ENCODE peak calls at places on chromosomes 1 and 21, in nine cellular contexts. J is upper lobe of left lung, I is fibroblast of lung, B is PC-3, Y is stomach, O is IMR-90, U is OCI-LY7, F is upper lobe of right lung, X is suprapubic skin. V is an unnamed sample. For H3K4me1, the result is how much of the 10 kb centered on the place peaks cover.

GRCh38 chr1:198915327-198916231 is 276.7 kb downstream of the PTPRC start:
- DNase-seq in B (peak), U (no peak), O (no peak), Y (no peak), J (no peak), F (no peak), I (no peak), X (no peak), V (no peak)

GRCh38 chr1:34746101-34746500 is 8.7 kb upstream of the GJB5 start:
- DNase-seq in X (no peak), U (no peak), O (no peak), J (no peak), F (no peak), B (no peak), Y (no peak), I (no peak), V (no peak)

GRCh38 chr1:15304708-15305326 is 57.8 kb downstream of the FHAD1 start:
- DNase-seq in X (no peak), Y (peak), B (peak), I (peak), U (peak), J (peak), F (peak), O (peak), V (peak)

GRCh38 chr1:154775559-154776338 is 94.3 kb downstream of the KCNN3 start:
- DNase-seq in J (no peak), Y (no peak), X (no peak), F (no peak), B (no peak), I (no peak), U (no peak), O (no peak), V (no peak)

GRCh38 chr1:208985231-208985630 is 598.3 kb upstream of the CAMK1G start:
- DNase-seq in X (no peak), I (no peak), U (no peak), J (no peak), O (no peak), Y (no peak), B (peak), F (no peak), V (peak)

GRCh38 chr1:34780528-34780927 is 486 bp upstream of the GJB3 start:
- DNase-seq in F (peak), X (peak), Y (no peak), I (no peak), O (no peak), B (peak), J (no peak), U (no peak), V (no peak)

GRCh38 chr1:102941364-102941947 is 166.9 kb downstream of the COL11A1 start:
- DNase-seq in U (no peak), F (no peak), Y (no peak), X (no peak), B (peak), O (peak), I (no peak), J (no peak), V (no peak)

GRCh38 chr1:53376742-53377437 is 49.0 kb upstream of the LRP8 start:
- DNase-seq in F (peak), Y (peak), B (no peak), X (peak), U (no peak), O (no peak), I (no peak), J (peak), V (no peak)

GRCh38 chr1:230267338-230268065 is 158.6 kb downstream of the PGBD5 start:
- DNase-seq in J (no peak), U (no peak), Y (peak), O (no peak), B (no peak), F (peak), X (peak), I (no peak), V (no peak)

GRCh38 chr1:172917972-172918371 is 132.8 kb downstream of the TNFSF18 start:
- DNase-seq in I (peak), O (peak), Y (no peak), J (no peak), U (no peak), X (no peak), B (peak), F (no peak), V (peak)

GRCh38 chr1:31300193-31300592 is 3.4 kb downstream of the ZCCHC17 start:
- DNase-seq in Y (no peak), B (no peak), O (no peak), F (no peak), J (no peak), U (no peak), I (no peak), X (no peak), V (no peak)

GRCh38 chr1:183838221-183838620 is 33.3 kb downstream of the RGL1 start:
- DNase-seq in B (no peak), U (no peak), O (no peak), F (no peak), I (no peak), J (no peak), Y (no peak), X (no peak), V (no peak)

GRCh38 chr1:39266269-39266668 is 61.8 kb downstream of the MACF1 start:
- DNase-seq in X (no peak), F (no peak), J (no peak), O (no peak), U (peak), Y (no peak), B (peak), I (peak), V (peak)

GRCh38 chr1:78958711-78959110 is 47.8 kb downstream of the ADGRL4 start:
- DNase-seq in I (no peak), U (no peak), B (no peak), F (no peak), Y (no peak), X (no peak), O (no peak), J (no peak), V (no peak)

GRCh38 chr1:241641748-241642592 is 1.8 kb upstream of the CHML start:
- DNase-seq in O (peak), U (no peak), I (peak), X (no peak), J (no peak), F (no peak), Y (no peak), B (peak), V (peak)

GRCh38 chr1:111234866-111235265 is 7.4 kb downstream of the CHI3L2 start:
- DNase-seq in O (peak), X (no peak), B (peak), Y (no peak), J (no peak), F (no peak), I (peak), U (no peak), V (no peak)

GRCh38 chr1:109391161-109391556 is 6.6 kb downstream of the SORT1 start:
- DNase-seq in Y (no peak), J (no peak), F (no peak), U (no peak), O (peak), X (no peak), I (peak), B (peak), V (peak)

GRCh38 chr1:174167404-174167803 is 8.1 kb downstream of the RABGAP1L start:
- DNase-seq in I (no peak), O (no peak), J (no peak), Y (no peak), X (no peak), U (no peak), F (no peak), B (no peak), V (no peak)

GRCh38 chr1:167003711-167004110 is 14.6 kb downstream of the MAEL start:
- DNase-seq in X (no peak), U (no peak), Y (no peak), O (no peak), B (no peak), F (no peak), J (no peak), I (no peak), V (no peak)

GRCh38 chr1:59455206-59455605 is 158.3 kb downstream of the FGGY start:
- DNase-seq in I (peak), Y (no peak), O (peak), X (no peak), F (no peak), J (no peak), B (peak), U (no peak), V (peak)

GRCh38 chr1:176938375-176938774 is 226.1 kb downstream of the ASTN1 start:
- DNase-seq in F (no peak), I (no peak), X (no peak), B (no peak), Y (no peak), U (no peak), O (no peak), J (no peak), V (no peak)

GRCh38 chr1:2861143-2861987 is 59.9 kb upstream of the TTC34 start:
- DNase-seq in J (no peak), Y (no peak), X (no peak), U (no peak), I (no peak), O (no peak), F (no peak), B (no peak), V (no peak)

GRCh38 chr1:11330411-11330810 is 57.4 kb downstream of the UBIAD1 start:
- DNase-seq in B (no peak), J (no peak), O (no peak), I (no peak), Y (no peak), U (no peak), F (no peak), X (no peak), V (no peak)

GRCh38 chr1:163072658-163073057 is 3.5 kb downstream of the RGS4 start:
- DNase-seq in U (no peak), O (peak), F (no peak), B (peak), J (no peak), I (no peak), X (no peak), Y (no peak), V (no peak)

GRCh38 chr1:151130837-151131586 is 15.4 kb downstream of the SEMA6C start:
- DNase-seq in J (peak), I (peak), B (no peak), U (no peak), Y (peak), X (peak), F (peak), O (peak), V (peak)

GRCh38 chr1:5685446-5686040 is 306.7 kb downstream of the NPHP4 start:
- DNase-seq in U (no peak), J (no peak), O (no peak), B (no peak), I (no peak), F (no peak), Y (no peak), X (no peak), V (no peak)

GRCh38 chr1:218925777-218926176 is 247.9 kb upstream of the LYPLAL1 start:
- DNase-seq in O (no peak), X (no peak), F (no peak), I (no peak), U (no peak), J (no peak), Y (no peak), B (no peak), V (no peak)

GRCh38 chr1:209513226-209513625 is 70.3 kb upstream of the CAMK1G start:
- DNase-seq in J (no peak), I (peak), B (peak), F (no peak), U (peak), Y (no peak), X (no peak), O (peak), V (peak)

GRCh38 chr21:42525228-42525604 is 11.6 kb downstream of the SLC37A1 start:
- DNase-seq in I (peak), J (no peak), F (no peak), U (peak), X (no peak), B (no peak), O (peak), Y (no peak), V (no peak)

GRCh38 chr1:37096523-37096922 is 62.2 kb upstream of the GRIK3 start:
- DNase-seq in U (peak), I (no peak), J (no peak), Y (no peak), B (peak), O (no peak), F (no peak), X (no peak), V (no peak)

GRCh38 chr21:45829566-45830147 is 151.9 kb upstream of the COL6A1 start:
- DNase-seq in X (no peak), O (no peak), J (no peak), U (no peak), Y (no peak), F (no peak), I (no peak), B (no peak), V (no peak)

GRCh38 chr1:33718166-33718565 is 145.7 kb upstream of the HMGB4 start:
- DNase-seq in B (no peak), Y (no peak), J (no peak), F (no peak), O (no peak), U (no peak), X (no peak), I (no peak), V (no peak)

GRCh38 chr1:173867141-173867752 is 542 bp downstream of the GAS5 start:
- DNase-seq in I (no peak), J (no peak), X (no peak), Y (no peak), B (no peak), O (no peak), U (no peak), F (no peak), V (no peak)

GRCh38 chr1:55931272-55931940 is 648.0 kb downstream of the PLPP3 start:
- DNase-seq in U (no peak), J (no peak), O (peak), I (peak), X (no peak), B (no peak), F (no peak), Y (no peak), V (no peak)

GRCh38 chr1:94935059-94935458 is 8.1 kb upstream of the CNN3 start:
- DNase-seq in I (no peak), F (no peak), U (no peak), X (no peak), J (no peak), B (no peak), O (no peak), Y (no peak), V (no peak)

GRCh38 chr1:201020647-201021332 is 2.7 kb downstream of the KIF21B start:
- DNase-seq in J (no peak), F (no peak), U (peak), Y (no peak), I (no peak), B (peak), O (no peak), X (no peak), V (no peak)

GRCh38 chr1:184383772-184384323 is 3.0 kb upstream of the C1orf21 start:
- DNase-seq in F (no peak), X (no peak), B (no peak), O (no peak), Y (no peak), J (no peak), U (no peak), I (no peak), V (no peak)

GRCh38 chr1:59678809-59679228 is 135.9 kb upstream of the HOOK1 start:
- DNase-seq in F (no peak), J (peak), X (no peak), U (no peak), O (peak), B (peak), Y (no peak), I (peak), V (peak)

GRCh38 chr1:228190182-228190581 is 17.7 kb upstream of the OBSCN start:
- DNase-seq in Y (no peak), B (no peak), O (no peak), J (no peak), X (peak), U (no peak), I (no peak), F (no peak), V (no peak)
- H3K4me1 ChIP-seq in Y (under half), B (under half), O (under half), J (under half), X (under half), U (under half), I (under half), F (under half), V (under half)

GRCh38 chr1:233375653-233376052 is 48.1 kb downstream of the MAP3K21 start:
- DNase-seq in I (no peak), Y (no peak), X (no peak), O (no peak), F (no peak), J (no peak), U (no peak), B (no peak), V (no peak)

GRCh38 chr1:233373226-233373625 is 45.7 kb downstream of the MAP3K21 start:
- DNase-seq in J (no peak), B (no peak), O (no peak), I (no peak), X (no peak), F (no peak), U (no peak), Y (no peak), V (no peak)

GRCh38 chr1:233379869-233380438 is 52.4 kb downstream of the MAP3K21 start:
- DNase-seq in F (no peak), B (no peak), J (no peak), O (no peak), U (no peak), I (no peak), X (no peak), Y (no peak), V (no peak)

GRCh38 chr1:233372218-233373125 is 44.9 kb downstream of the MAP3K21 start:
- DNase-seq in J (no peak), X (no peak), Y (no peak), F (no peak), O (no peak), I (no peak), B (no peak), U (no peak), V (no peak)

DNA sequence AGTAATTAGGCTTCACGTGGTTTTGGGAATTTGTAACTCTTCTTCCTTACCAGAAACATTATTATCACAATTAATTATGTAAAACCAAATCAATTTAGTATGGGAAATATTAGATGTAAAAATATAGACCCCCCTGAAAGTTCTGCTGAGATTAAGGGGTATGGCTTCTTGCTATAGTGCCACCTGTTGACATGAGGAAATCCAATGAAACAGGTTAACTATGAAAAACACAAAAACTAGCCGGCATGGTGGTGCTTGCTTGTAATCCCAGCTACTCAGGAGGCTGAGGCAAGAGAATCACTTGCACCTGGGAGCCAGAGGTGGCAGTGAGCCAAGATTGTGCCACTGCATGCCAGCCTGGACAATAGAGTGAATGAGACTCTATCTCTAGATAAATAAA is 49.2 kb downstream of the MAP3K21 start:
- DNase-seq in I (no peak), O (no peak), F (no peak), Y (no peak), X (no peak), U (no peak), B (no peak), J (no peak), V (no peak)
- TF ChIP-seq CTCF in I (no peak), O (no peak), F (no peak), Y (no peak), X (no peak), U (peak), B (peak), J (no peak), V (no peak)

GRCh38 chr1:214360525-214361164 is 79.7 kb downstream of the SMYD2 start:
- DNase-seq in X (no peak), O (no peak), B (no peak), I (no peak), J (no peak), F (no peak), U (no peak), Y (no peak), V (no peak)
- H3K27ac ChIP-seq in X (no peak), O (no peak), B (no peak), I (no peak), J (no peak), F (no peak), U (no peak), Y (no peak), V (no peak)

GRCh38 chr1:32351077-32351858 is 11.0 kb downstream of the FAM229A start:
- DNase-seq in U (peak), J (peak), F (peak), X (peak), B (peak), Y (peak), O (peak), I (peak), V (peak)
- H3K4me1 ChIP-seq in U (under half), J (half or more), F (half or more), X (under half), B (under half), Y (under half), O (under half), I (under half), V (under half)

DNA sequence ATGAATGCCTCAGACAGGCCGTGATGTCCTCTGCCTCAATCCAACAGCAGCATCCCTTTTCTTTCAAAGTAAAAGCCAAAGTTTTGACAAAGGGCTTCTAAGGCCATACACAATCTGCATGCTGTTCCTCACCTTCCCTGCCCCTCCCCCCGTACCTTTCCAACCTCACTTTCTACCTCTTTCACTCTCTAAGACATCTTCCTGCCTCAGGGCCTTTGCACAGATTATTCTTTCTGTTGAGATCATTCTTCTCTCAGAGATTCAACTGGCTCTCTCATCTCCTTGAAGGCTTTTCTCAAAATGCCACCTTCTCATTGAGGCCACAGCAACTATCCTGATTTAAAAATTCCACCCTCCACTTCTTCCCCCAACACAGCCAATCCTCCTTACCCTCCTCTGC is 58.9 kb upstream of the GADD45A start:
- DNase-seq in F (no peak), U (no peak), Y (no peak), J (no peak), B (no peak), I (no peak), X (no peak), O (no peak), V (no peak)
- TF ChIP-seq CTCF in F (no peak), U (no peak), Y (no peak), J (no peak), B (no peak), I (no peak), X (no peak), O (no peak), V (no peak)

V was measured in cardiac muscle cell.